ENCODE peak calls at places on chromosome 1, in four cellular contexts. C is upper lobe of right lung, R is heart right ventricle, L is brain microvascular endothelial cell. K is an unnamed sample.

GRCh38 chr1:22915816-22916468 is 56.7 kb downstream of the LACTBL1 start:
- DNase-seq in C (no peak), R (no peak), L (no peak), K (no peak)

GRCh38 chr1:211656728-211657127 is 18.7 kb downstream of the NEK2 start:
- DNase-seq in C (no peak), R (no peak), L (no peak), K (no peak)

GRCh38 chr1:116775116-116775752 is 21.0 kb downstream of the CD2 start:
- DNase-seq in C (no peak), R (no peak), L (no peak), K (no peak)

GRCh38 chr1:111286912-111287311 is 3.7 kb upstream of the CHIA start:
- DNase-seq in C (no peak), R (no peak), L (no peak), K (no peak)

GRCh38 chr1:43779266-43779665 is 71.9 kb downstream of the ST3GAL3 start:
- DNase-seq in C (no peak), R (no peak), L (no peak), K (no peak)

GRCh38 chr1:156914440-156914856 is 6.0 kb upstream of the LRRC71 start:
- DNase-seq in C (no peak), R (no peak), L (peak), K (no peak)

GRCh38 chr1:248839168-248839555 is 1.1 kb downstream of the ZNF672 start:
- DNase-seq in C (no peak), R (no peak), L (no peak), K (no peak)

GRCh38 chr1:77282866-77283539 is 1.2 kb downstream of the AK5 start:
- DNase-seq in C (no peak), R (no peak), L (no peak), K (no peak)

GRCh38 chr1:30068787-30069472 is 654.5 kb downstream of the MATN1 start:
- DNase-seq in C (peak), R (no peak), L (no peak), K (no peak)

GRCh38 chr1:9165396-9165795 is 36.5 kb upstream of the GPR157 start:
- DNase-seq in C (no peak), R (no peak), L (peak), K (no peak)

GRCh38 chr1:28926629-28927441 is 12.5 kb downstream of the EPB41 start:
- DNase-seq in C (no peak), R (no peak), L (no peak), K (no peak)

GRCh38 chr1:79679916-79680315 is 673.4 kb upstream of the ADGRL4 start:
- DNase-seq in C (peak), R (no peak), L (no peak), K (no peak)

GRCh38 chr1:116820362-116820761 is 66.1 kb downstream of the CD2 start:
- DNase-seq in C (no peak), R (peak), L (peak), K (no peak)

GRCh38 chr1:94883688-94884087 is 43.2 kb downstream of the CNN3 start:
- DNase-seq in C (no peak), R (no peak), L (peak), K (no peak)

GRCh38 chr1:89552481-89553194 is 28.0 kb downstream of the LRRC8B start:
- DNase-seq in C (no peak), R (no peak), L (no peak), K (no peak)

GRCh38 chr1:210241121-210241520 is 8.5 kb downstream of the SERTAD4 start:
- DNase-seq in C (no peak), R (no peak), L (no peak), K (no peak)

GRCh38 chr1:117615474-117615873 is 9.6 kb downstream of the TENT5C start:
- DNase-seq in C (no peak), R (no peak), L (no peak), K (no peak)

GRCh38 chr1:89739013-89739843 is 81.6 kb upstream of the LRRC8D start:
- DNase-seq in C (no peak), R (no peak), L (peak), K (no peak)

GRCh38 chr1:44608141-44608540 is 66.1 kb downstream of the TMEM53 start:
- DNase-seq in C (no peak), R (no peak), L (no peak), K (no peak)

GRCh38 chr1:245969274-245969673 is 537.8 kb downstream of the SMYD3 start:
- DNase-seq in C (no peak), R (no peak), L (peak), K (no peak)

GRCh38 chr1:184686540-184686939 is 68.1 kb downstream of the EDEM3 start:
- DNase-seq in C (no peak), R (peak), L (no peak), K (no peak)

GRCh38 chr1:226121049-226121586 is 58.6 kb downstream of the H3-3A start:
- DNase-seq in C (no peak), R (no peak), L (no peak), K (no peak)

GRCh38 chr1:160777486-160778089 is 18.4 kb upstream of the LY9 start:
- DNase-seq in C (no peak), R (no peak), L (no peak), K (no peak)

GRCh38 chr1:33082575-33083112 is 1.7 kb downstream of the AZIN2 start:
- DNase-seq in C (no peak), R (no peak), L (no peak), K (no peak)

GRCh38 chr1:206021796-206022365 is 1.8 kb downstream of the CTSE start:
- DNase-seq in C (no peak), R (no peak), L (peak), K (no peak)

GRCh38 chr1:193634470-193634869 is 448.1 kb upstream of the B3GALT2 start:
- DNase-seq in C (no peak), R (no peak), L (no peak), K (no peak)

GRCh38 chr1:3625151-3625907 is 514 bp downstream of the TPRG1L start:
- DNase-seq in C (no peak), R (peak), L (peak), K (no peak)

GRCh38 chr1:22889213-22889827 is 83.3 kb downstream of the LACTBL1 start:
- DNase-seq in C (no peak), R (no peak), L (peak), K (no peak)

GRCh38 chr1:215081566-215082531 is 688 bp upstream of the KCNK2 start:
- DNase-seq in C (no peak), R (no peak), L (no peak), K (no peak)

GRCh38 chr1:91335607-91336006 is 69.0 kb downstream of the HFM1 start:
- DNase-seq in C (no peak), R (no peak), L (peak), K (no peak)

GRCh38 chr1:210731597-210731996 is 402.4 kb downstream of the KCNH1 start:
- DNase-seq in C (no peak), R (no peak), L (no peak), K (no peak)

GRCh38 chr1:17755120-17755519 is at the start of gene ACTL8:
- DNase-seq in C (no peak), R (no peak), L (no peak), K (no peak)

DNA sequence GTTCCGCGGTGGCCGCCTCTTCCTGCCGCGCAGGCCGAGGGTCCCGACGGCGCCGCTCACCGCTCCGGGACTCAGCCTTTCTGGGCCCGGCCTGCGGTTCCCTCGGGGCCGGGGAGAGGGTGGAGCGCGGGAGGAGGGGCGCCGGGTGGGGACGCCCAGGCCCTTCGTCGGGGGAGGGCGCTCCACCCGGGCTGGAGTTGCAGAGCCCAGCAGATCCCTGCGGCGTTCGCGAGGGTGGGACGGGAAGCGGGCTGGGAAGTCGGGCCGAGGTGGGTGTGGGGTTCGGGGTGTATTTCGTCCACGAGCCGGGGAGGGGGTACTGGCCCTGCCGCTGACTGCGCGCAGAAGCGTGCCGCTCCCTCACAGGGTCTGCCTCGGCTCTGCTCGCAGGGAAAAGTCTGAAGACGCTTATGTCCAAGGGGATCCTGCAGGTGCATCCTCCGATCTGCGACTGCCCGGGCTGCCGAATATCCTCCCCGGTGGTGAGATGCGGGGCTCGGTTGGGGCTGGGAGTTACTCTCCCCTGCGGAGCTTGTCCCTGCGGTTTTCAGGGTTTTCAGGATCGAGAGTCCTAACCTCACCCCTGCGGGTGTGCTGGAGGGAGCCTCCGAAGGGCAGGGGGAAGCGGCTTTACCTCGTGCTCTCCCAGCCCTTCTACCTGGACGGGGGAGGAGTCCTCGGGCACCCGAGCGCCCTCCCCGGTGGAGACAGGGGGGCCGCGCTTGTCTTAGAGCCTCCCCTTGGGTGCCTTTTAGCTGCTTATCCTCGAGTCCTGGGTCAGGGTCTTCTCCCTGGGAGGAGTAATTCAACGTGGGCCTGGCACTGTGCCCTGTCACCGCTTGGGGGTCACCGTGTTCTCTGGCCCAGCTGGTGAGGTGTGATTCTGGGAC is 2.1 kb downstream of the SAMD11 start:
- DNase-seq in C (no peak), R (no peak), L (no peak), K (no peak)
- H3K4me3 ChIP-seq in C (no peak), R (peak), L (peak), K (peak)

GRCh38 chr1:39625462-39626273 is 13.8 kb downstream of the HEYL start:
- DNase-seq in C (peak), R (peak), L (peak), K (peak)
- H3K27ac ChIP-seq in C (peak), R (peak), L (peak), K (peak)

GRCh38 chr1:239761509-239761908 is 330.2 kb upstream of the FMN2 start:
- DNase-seq in C (no peak), R (no peak), L (no peak), K (no peak)

GRCh38 chr1:239763850-239764249 is 327.8 kb upstream of the FMN2 start:
- DNase-seq in C (no peak), R (no peak), L (no peak), K (no peak)

GRCh38 chr1:239765163-239765562 is 326.5 kb upstream of the FMN2 start:
- DNase-seq in C (no peak), R (no peak), L (no peak), K (no peak)
- TF ChIP-seq CTCF in C (no peak), R (no peak), L (no peak), K (no peak)

GRCh38 chr1:12447301-12447700 is 170.7 kb downstream of the DHRS3 start:
- DNase-seq in C (no peak), R (no peak), L (peak), K (no peak)
- H3K4me3 ChIP-seq in C (no peak), R (no peak), L (no peak), K (no peak)

GRCh38 chr1:10379676-10380075 is 19.2 kb upstream of the PGD start:
- DNase-seq in C (no peak), R (no peak), L (no peak), K (no peak)

GRCh38 chr1:10380594-10381275 is 18.1 kb upstream of the PGD start:
- DNase-seq in C (no peak), R (no peak), L (peak), K (peak)

GRCh38 chr1:10374442-10374860 is 24.4 kb upstream of the PGD start:
- DNase-seq in C (no peak), R (no peak), L (no peak), K (no peak)

GRCh38 chr1:10379101-10379620 is 19.7 kb upstream of the PGD start:
- DNase-seq in C (no peak), R (no peak), L (no peak), K (no peak)

GRCh38 chr1:10378071-10378841 is 20.6 kb upstream of the PGD start:
- DNase-seq in C (peak), R (no peak), L (peak), K (no peak)
- H3K27ac ChIP-seq in C (peak), R (peak), L (peak), K (peak)